ENCODE peak calls at places on chromosomes 7 and 10, in nine cellular contexts. W is brain microvascular endothelial cell, E is kidney, O is astrocyte of the spinal cord, M is osteoblast, H is hepatocyte, Q is PC-3, I is vagina, R is GM12865. S is an unnamed sample.

GRCh38 chr7:134071355-134072331 is 55.5 kb upstream of the LRGUK start:
- DNase-seq in W (no peak), E (no peak), O (no peak), M (no peak), H (no peak), Q (no peak), I (no peak), R (peak), S (no peak)

GRCh38 chr10:71397340-71398212 is 856 bp downstream of the CDH23 start:
- DNase-seq in W (no peak), E (no peak), O (no peak), M (peak), H (no peak), Q (no peak), I (peak), R (no peak), S (no peak)

GRCh38 chr7:105875505-105875904 is 894 bp downstream of the ATXN7L1 start:
- DNase-seq in W (no peak), E (no peak), O (no peak), M (no peak), H (no peak), Q (peak), I (no peak), R (no peak), S (no peak)

GRCh38 chr7:103902917-103903316 is 86.5 kb downstream of the RELN start:
- DNase-seq in W (no peak), E (no peak), O (peak), M (no peak), H (no peak), Q (no peak), I (no peak), R (no peak), S (no peak)

GRCh38 chr7:3893151-3893788 is 592.2 kb downstream of the SDK1 start:
- DNase-seq in W (no peak), E (no peak), O (no peak), M (no peak), H (no peak), Q (no peak), I (peak), R (no peak), S (no peak)

GRCh38 chr7:153537271-153537670 is 514.9 kb upstream of the DPP6 start:
- DNase-seq in W (no peak), E (no peak), O (no peak), M (no peak), H (no peak), Q (no peak), I (no peak), R (no peak), S (no peak)

GRCh38 chr10:98391065-98391464 is 23.9 kb downstream of the PYROXD2 start:
- DNase-seq in W (no peak), E (no peak), O (no peak), M (no peak), H (no peak), Q (no peak), I (no peak), R (peak), S (no peak)

GRCh38 chr10:112766636-112767035 is 183.4 kb upstream of the TCF7L2 start:
- DNase-seq in W (no peak), E (no peak), O (no peak), M (no peak), H (no peak), Q (peak), I (no peak), R (no peak), S (no peak)

GRCh38 chr7:126979722-126980121 is 273.0 kb downstream of the GRM8 start:
- DNase-seq in W (no peak), E (no peak), O (no peak), M (no peak), H (no peak), Q (no peak), I (no peak), R (no peak), S (no peak)

GRCh38 chr10:11505636-11506035 is 105.8 kb downstream of the USP6NL start:
- DNase-seq in W (no peak), E (no peak), O (no peak), M (no peak), H (no peak), Q (no peak), I (no peak), R (peak), S (no peak)

DNA sequence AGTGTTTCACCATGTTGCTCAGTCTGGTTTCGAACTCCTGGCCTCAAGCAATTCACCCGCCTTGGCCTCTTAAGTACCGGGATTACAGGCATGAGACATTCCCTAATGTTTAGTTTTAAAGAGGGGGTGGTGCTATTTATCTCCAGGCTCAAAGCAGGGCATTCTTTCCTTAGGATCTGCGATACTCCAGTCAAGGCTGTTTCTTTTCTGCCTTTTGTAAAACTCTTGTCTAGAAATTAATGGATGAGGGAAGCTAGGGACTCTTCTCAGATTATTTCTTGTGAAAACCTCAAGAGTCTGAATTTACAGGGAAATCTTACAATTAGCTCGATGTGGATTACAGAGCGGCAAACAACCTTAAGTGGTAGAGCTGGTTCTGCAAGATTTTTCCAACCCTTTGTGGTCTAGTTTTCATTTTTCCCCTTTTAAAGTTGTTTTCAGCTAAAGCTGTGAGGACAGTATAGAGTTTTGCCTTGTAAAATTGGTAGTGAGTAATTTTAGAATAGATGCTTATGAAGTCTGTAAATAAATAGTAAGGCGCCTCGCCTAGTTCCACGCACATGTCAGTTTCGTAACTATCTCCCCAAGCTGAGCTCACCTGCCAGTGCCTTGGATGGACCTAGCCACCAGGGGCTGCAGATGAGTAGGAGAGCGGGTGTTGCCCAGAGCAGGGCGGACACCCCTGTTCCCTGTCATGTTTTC is 53.1 kb downstream of the CUX1 start:
- DNase-seq in W (no peak), E (no peak), O (no peak), M (no peak), H (peak), Q (peak), I (no peak), R (no peak), S (no peak)
- TF ChIP-seq CTCF in W (peak), E (no peak), O (peak), M (no peak), H (peak), Q (peak), I (no peak), R (no peak), S (no peak)

DNA sequence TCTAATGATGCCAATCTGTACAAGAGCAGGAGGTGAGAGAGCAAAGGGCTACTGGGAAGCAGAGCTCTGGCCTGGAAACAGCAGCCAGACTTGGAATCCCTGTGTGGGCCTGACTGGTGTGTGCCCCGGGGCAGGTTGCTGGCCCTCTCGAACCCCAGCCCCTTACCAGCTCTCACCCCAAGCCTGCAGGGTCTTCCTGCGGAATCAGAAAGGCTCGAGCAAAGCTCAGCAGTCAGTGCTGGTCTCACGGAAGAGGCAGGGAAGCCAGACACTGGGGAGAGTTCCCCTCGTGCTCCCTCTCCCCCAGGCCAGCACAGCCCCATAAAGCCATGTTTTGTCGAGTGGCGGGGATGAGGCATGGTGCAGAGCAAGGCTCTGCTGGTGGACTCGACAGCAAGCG is 50.1 kb downstream of the POLR3A start:
- DNase-seq in W (no peak), E (no peak), O (no peak), M (no peak), H (no peak), Q (no peak), I (no peak), R (no peak), S (no peak)
- H3K4me3 ChIP-seq in W (no peak), E (no peak), O (no peak), M (no peak), H (no peak), Q (no peak), I (no peak), R (no peak), S (no peak)

GRCh38 chr10:31467791-31468535 is 148.9 kb downstream of the ZEB1 start:
- DNase-seq in W (no peak), E (peak), O (no peak), M (peak), H (peak), Q (peak), I (no peak), R (peak), S (no peak)

GRCh38 chr10:31464552-31464951 is 145.5 kb downstream of the ZEB1 start:
- DNase-seq in W (no peak), E (no peak), O (no peak), M (no peak), H (no peak), Q (no peak), I (no peak), R (no peak), S (no peak)

GRCh38 chr10:31466313-31466712 is 147.3 kb downstream of the ZEB1 start:
- DNase-seq in W (no peak), E (no peak), O (no peak), M (no peak), H (no peak), Q (no peak), I (no peak), R (no peak), S (no peak)

DNA sequence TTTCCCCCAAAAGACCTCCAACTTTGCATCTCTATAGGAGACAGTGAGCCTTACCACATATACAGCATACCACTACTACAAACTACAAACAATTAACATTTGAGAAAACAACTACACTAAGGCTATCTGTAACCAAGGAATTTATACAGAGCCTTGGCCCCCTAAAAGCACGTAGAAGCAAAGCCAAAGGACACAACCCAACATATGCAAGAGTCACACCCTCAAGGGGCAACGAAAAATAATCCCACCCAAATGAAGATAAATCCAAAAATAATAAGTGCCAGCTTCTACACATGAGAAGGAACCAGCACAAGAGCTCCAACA is 149.5 kb downstream of the ZEB1 start:
- DNase-seq in W (no peak), E (no peak), O (no peak), M (no peak), H (no peak), Q (no peak), I (no peak), R (no peak), S (no peak)
- TF ChIP-seq CTCF in W (no peak), E (no peak), O (no peak), M (no peak), H (no peak), Q (peak), I (no peak), R (no peak), S (no peak)

GRCh38 chr7:150356265-150356897 is 12.2 kb upstream of the REPIN1 start:
- DNase-seq in W (no peak), E (no peak), O (peak), M (peak), H (no peak), Q (peak), I (no peak), R (peak), S (no peak)
- H3K4me3 ChIP-seq in W (no peak), E (no peak), O (no peak), M (no peak), H (no peak), Q (no peak), I (no peak), R (no peak), S (no peak)

DNA sequence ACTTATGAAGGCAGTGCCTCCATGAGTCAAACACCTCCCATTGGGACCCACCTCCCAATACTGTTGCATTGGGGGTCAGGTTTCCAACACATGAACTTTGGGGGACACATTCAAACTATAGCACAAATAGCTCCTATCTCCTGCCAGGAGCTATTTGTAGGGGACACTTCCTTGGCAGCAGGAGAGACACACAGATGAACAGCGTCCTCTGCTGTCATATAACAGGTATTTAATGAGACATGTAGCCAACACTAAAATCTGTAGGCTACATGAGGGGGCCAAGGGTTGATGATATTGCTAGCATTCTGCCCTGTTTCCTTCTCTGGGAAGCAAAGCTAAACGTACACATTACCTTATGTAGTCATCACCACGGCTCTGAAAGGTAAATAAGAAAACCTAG is 2.6 kb upstream of the GPR26 start:
- DNase-seq in W (no peak), E (no peak), O (no peak), M (no peak), H (no peak), Q (no peak), I (no peak), R (no peak), S (no peak)
- TF ChIP-seq CTCF in W (no peak), E (no peak), O (no peak), M (no peak), H (no peak), Q (no peak), I (no peak), R (no peak), S (no peak)

GRCh38 chr7:151880688-151881087 is 3.8 kb upstream of the PRKAG2 start:
- DNase-seq in W (no peak), E (peak), O (no peak), M (peak), H (no peak), Q (no peak), I (no peak), R (no peak), S (no peak)

GRCh38 chr7:151875862-151876111 is 1.1 kb downstream of the PRKAG2 start:
- DNase-seq in W (no peak), E (no peak), O (peak), M (no peak), H (peak), Q (no peak), I (no peak), R (no peak), S (no peak)

GRCh38 chr7:151876112-151876898 is 610 bp downstream of the PRKAG2 start:
- DNase-seq in W (no peak), E (peak), O (peak), M (peak), H (peak), Q (peak), I (no peak), R (peak), S (no peak)

GRCh38 chr7:151876899-151877777 is at the start of gene PRKAG2:
- DNase-seq in W (no peak), E (peak), O (peak), M (peak), H (peak), Q (peak), I (no peak), R (peak), S (no peak)

DNA sequence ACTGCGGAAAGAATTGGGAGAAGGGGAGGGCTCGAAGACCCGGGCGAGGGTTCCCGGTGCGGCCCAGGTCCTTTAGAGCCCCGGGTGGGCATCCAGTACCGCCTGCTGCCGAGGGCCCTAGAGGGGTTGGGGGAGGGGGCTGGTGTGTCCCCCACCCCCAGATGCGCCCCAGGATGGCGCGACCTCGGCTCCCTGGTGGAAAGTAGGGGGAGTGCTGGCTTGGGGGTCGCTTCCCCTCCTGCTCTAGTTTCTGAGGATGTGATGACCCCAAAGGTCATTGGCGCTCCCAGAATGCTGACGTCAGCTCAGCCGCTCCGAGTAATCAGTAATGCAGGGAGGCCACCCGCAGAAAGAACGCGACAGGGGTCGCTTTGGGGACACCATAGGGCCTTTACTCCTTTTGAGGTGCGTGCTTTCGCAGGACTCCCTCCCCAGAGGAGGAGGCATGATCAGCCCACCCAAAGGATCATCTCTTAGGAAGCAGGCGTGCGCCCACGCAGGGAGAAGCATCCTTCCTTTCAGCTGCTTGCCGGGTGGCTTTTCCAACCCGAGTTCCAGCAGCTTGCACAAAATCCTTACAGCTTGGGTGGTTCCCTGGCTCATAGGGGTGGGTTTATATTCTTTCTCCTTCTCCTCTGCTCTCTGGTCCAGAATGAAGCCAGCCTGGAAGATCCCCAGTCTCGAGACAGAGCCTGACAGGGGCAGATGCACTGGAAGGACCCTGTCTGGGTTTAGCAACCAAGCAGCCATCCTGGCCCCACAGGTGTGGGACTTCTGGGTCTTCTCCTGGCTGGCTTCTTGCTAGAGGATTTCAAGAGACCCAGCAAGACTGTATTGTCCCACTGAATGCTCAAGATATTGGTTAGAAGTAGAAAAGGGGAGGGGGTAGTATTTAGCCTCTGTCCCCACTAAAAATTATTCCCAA is 1.3 kb upstream of the PRKAG2 start:
- DNase-seq in W (no peak), E (no peak), O (no peak), M (no peak), H (no peak), Q (no peak), I (no peak), R (no peak), S (no peak)
- H3K4me3 ChIP-seq in W (no peak), E (no peak), O (no peak), M (no peak), H (no peak), Q (no peak), I (peak), R (no peak), S (no peak)

DNA sequence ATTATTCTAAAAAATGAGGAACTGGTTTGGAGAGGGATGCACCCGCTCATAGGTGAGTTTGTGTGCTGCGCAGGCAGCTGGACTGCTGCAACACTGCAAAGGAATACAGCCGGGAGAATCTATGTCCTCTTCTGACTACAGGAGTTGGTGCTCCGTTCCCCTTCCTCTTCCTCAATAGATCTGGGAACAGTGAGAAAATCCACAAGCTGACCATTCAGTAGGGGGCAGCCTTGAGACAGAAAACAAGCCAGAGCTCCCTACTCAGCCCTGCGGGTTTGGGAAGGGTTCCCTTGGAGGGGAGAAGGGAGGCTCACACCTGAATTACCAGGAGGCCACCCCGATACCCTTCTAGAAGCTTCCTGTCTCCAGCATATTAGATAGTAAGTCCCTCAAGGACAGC is 87.3 kb upstream of the FOXI2 start:
- DNase-seq in W (no peak), E (no peak), O (no peak), M (no peak), H (no peak), Q (peak), I (no peak), R (peak), S (no peak)
- TF ChIP-seq CTCF in W (peak), E (peak), O (no peak), M (peak), H (peak), Q (peak), I (no peak), R (peak), S (no peak)

GRCh38 chr7:7157887-7158271 is 24.5 kb upstream of the C1GALT1 start:
- DNase-seq in W (peak), E (no peak), O (peak), M (no peak), H (no peak), Q (peak), I (no peak), R (no peak), S (no peak)
- H3K4me3 ChIP-seq in W (no peak), E (no peak), O (peak), M (peak), H (no peak), Q (no peak), I (no peak), R (peak), S (peak)

GRCh38 chr10:68083953-68084352 is 8.9 kb upstream of the HERC4 start:
- DNase-seq in W (no peak), E (no peak), O (no peak), M (no peak), H (no peak), Q (no peak), I (no peak), R (no peak), S (no peak)

GRCh38 chr10:68086011-68086410 is 10.9 kb upstream of the HERC4 start:
- DNase-seq in W (no peak), E (no peak), O (no peak), M (no peak), H (no peak), Q (peak), I (no peak), R (no peak), S (no peak)

GRCh38 chr10:68081916-68082315 is 6.8 kb upstream of the HERC4 start:
- DNase-seq in W (no peak), E (no peak), O (no peak), M (no peak), H (no peak), Q (no peak), I (no peak), R (no peak), S (no peak)

GRCh38 chr10:68080853-68081431 is 5.9 kb upstream of the HERC4 start:
- DNase-seq in W (no peak), E (no peak), O (no peak), M (no peak), H (no peak), Q (peak), I (no peak), R (no peak), S (no peak)

GRCh38 chr10:68082815-68083395 is 7.8 kb upstream of the HERC4 start:
- DNase-seq in W (no peak), E (no peak), O (peak), M (peak), H (no peak), Q (peak), I (no peak), R (no peak), S (no peak)
- TF ChIP-seq CTCF in W (peak), E (peak), O (peak), M (peak), H (peak), Q (peak), I (no peak), R (peak), S (peak)

S was measured in AG04449.